ENCODE peak calls at places on chromosomes 12 and 14, in six cellular contexts. One of them, this sample, is unnamed.
A peak's percentile ranks its signal among the peaks of the same experiment; 100 is the strongest.

GRCh38 chr14:85332401-85332800 is 197.5 kb upstream of the FLRT2 start:
- DNase-seq in sigmoid colon: no peak
- DNase-seq in fibroblast of lung: no peak
- DNase-seq in thoracic aorta: no peak
- DNase-seq in lower lobe of right lung: no peak
- DNase-seq in endothelial cell: no peak
- DNase-seq in this sample: no peak

GRCh38 chr12:13376627-13377373 is 180.3 kb downstream of the EMP1 start:
- DNase-seq in endothelial cell: no peak
- DNase-seq in thoracic aorta: no peak
- DNase-seq in sigmoid colon: no peak
- DNase-seq in fibroblast of lung: no peak
- DNase-seq in lower lobe of right lung: no peak
- DNase-seq in this sample: no peak

GRCh38 chr12:68469136-68469535 is 137.0 kb upstream of the MDM1 start:
- DNase-seq in endothelial cell: no peak
- DNase-seq in thoracic aorta: no peak
- DNase-seq in sigmoid colon: no peak
- DNase-seq in lower lobe of right lung: no peak
- DNase-seq in fibroblast of lung: no peak
- DNase-seq in this sample: no peak

GRCh38 chr12:41277019-41277770 is 89.1 kb downstream of the PDZRN4 start:
- DNase-seq in endothelial cell: peak; percentile 22
- DNase-seq in sigmoid colon: no peak
- DNase-seq in fibroblast of lung: peak; percentile 39
- DNase-seq in thoracic aorta: no peak
- DNase-seq in lower lobe of right lung: no peak
- DNase-seq in this sample: no peak

GRCh38 chr14:63155511-63156189 is 48.6 kb upstream of the RHOJ start:
- DNase-seq in sigmoid colon: no peak
- DNase-seq in thoracic aorta: no peak
- DNase-seq in endothelial cell: no peak
- DNase-seq in fibroblast of lung: peak; percentile 87
- DNase-seq in lower lobe of right lung: no peak
- DNase-seq in this sample: no peak

GRCh38 chr12:68794653-68795253 is 13.2 kb upstream of the MDM2 start:
- DNase-seq in sigmoid colon: no peak
- DNase-seq in lower lobe of right lung: no peak
- DNase-seq in fibroblast of lung: peak; percentile 79
- DNase-seq in endothelial cell: no peak
- DNase-seq in thoracic aorta: no peak
- DNase-seq in this sample: no peak

GRCh38 chr12:52566847-52567291 is 6.8 kb downstream of the KRT74 start:
- DNase-seq in lower lobe of right lung: no peak
- DNase-seq in thoracic aorta: no peak
- DNase-seq in sigmoid colon: no peak
- DNase-seq in endothelial cell: no peak
- DNase-seq in fibroblast of lung: no peak
- DNase-seq in this sample: no peak

GRCh38 chr14:34843011-34843554 is 32.1 kb downstream of the BAZ1A start:
- DNase-seq in thoracic aorta: no peak
- DNase-seq in sigmoid colon: no peak
- DNase-seq in lower lobe of right lung: no peak
- DNase-seq in endothelial cell: no peak
- DNase-seq in fibroblast of lung: peak; percentile 80
- DNase-seq in this sample: no peak

GRCh38 chr12:87982208-87982607 is 47.0 kb downstream of the C12orf50 start:
- DNase-seq in fibroblast of lung: peak; percentile 70
- DNase-seq in lower lobe of right lung: no peak
- DNase-seq in sigmoid colon: no peak
- DNase-seq in thoracic aorta: no peak
- DNase-seq in endothelial cell: no peak
- DNase-seq in this sample: no peak

GRCh38 chr14:50085570-50086315 is 30.6 kb downstream of the VCPKMT start:
- DNase-seq in endothelial cell: no peak
- DNase-seq in lower lobe of right lung: no peak
- DNase-seq in fibroblast of lung: peak; percentile 78
- DNase-seq in thoracic aorta: no peak
- DNase-seq in sigmoid colon: no peak
- DNase-seq in this sample: no peak

GRCh38 chr12:101670007-101670671 is 27.3 kb upstream of the CHPT1 start:
- DNase-seq in thoracic aorta: no peak
- DNase-seq in endothelial cell: peak; percentile 42
- DNase-seq in sigmoid colon: no peak
- DNase-seq in lower lobe of right lung: no peak
- DNase-seq in fibroblast of lung: peak; percentile 27
- DNase-seq in this sample: no peak

GRCh38 chr14:79861111-79861510 is 350.2 kb downstream of the DIO2 start:
- DNase-seq in lower lobe of right lung: no peak
- DNase-seq in endothelial cell: peak; percentile 9
- DNase-seq in sigmoid colon: no peak
- DNase-seq in fibroblast of lung: no peak
- DNase-seq in thoracic aorta: no peak
- DNase-seq in this sample: no peak

GRCh38 chr14:69101331-69101826 is 51.5 kb downstream of the DCAF5 start:
- DNase-seq in thoracic aorta: no peak
- DNase-seq in endothelial cell: no peak
- DNase-seq in lower lobe of right lung: no peak
- DNase-seq in sigmoid colon: no peak
- DNase-seq in fibroblast of lung: peak; percentile 87
- DNase-seq in this sample: no peak

GRCh38 chr12:116400671-116401357 is 123.3 kb upstream of the MED13L start:
- DNase-seq in thoracic aorta: no peak
- DNase-seq in lower lobe of right lung: no peak
- DNase-seq in fibroblast of lung: no peak
- DNase-seq in sigmoid colon: no peak
- DNase-seq in endothelial cell: no peak
- DNase-seq in this sample: no peak

GRCh38 chr12:15534870-15535269 is 212.6 kb downstream of the PTPRO start:
- DNase-seq in thoracic aorta: no peak
- DNase-seq in lower lobe of right lung: no peak
- DNase-seq in endothelial cell: no peak
- DNase-seq in fibroblast of lung: no peak
- DNase-seq in sigmoid colon: no peak
- DNase-seq in this sample: no peak

GRCh38 chr12:49529409-49529808 is 9.4 kb upstream of the KCNH3 start:
- DNase-seq in thoracic aorta: no peak
- DNase-seq in endothelial cell: no peak
- DNase-seq in sigmoid colon: no peak
- DNase-seq in fibroblast of lung: no peak
- DNase-seq in lower lobe of right lung: no peak
- DNase-seq in this sample: no peak

GRCh38 chr12:128510527-128510926 is 243.6 kb downstream of the TMEM132C start:
- DNase-seq in thoracic aorta: no peak
- DNase-seq in fibroblast of lung: no peak
- DNase-seq in sigmoid colon: no peak
- DNase-seq in lower lobe of right lung: no peak
- DNase-seq in endothelial cell: no peak
- DNase-seq in this sample: no peak

GRCh38 chr14:96461950-96462798 is 40.0 kb upstream of the PAPOLA start:
- DNase-seq in sigmoid colon: no peak
- DNase-seq in lower lobe of right lung: no peak
- DNase-seq in fibroblast of lung: no peak
- DNase-seq in thoracic aorta: no peak
- DNase-seq in endothelial cell: no peak
- DNase-seq in this sample: peak; percentile 12

GRCh38 chr14:105074601-105075053 is 9.4 kb upstream of the GPR132 start:
- DNase-seq in fibroblast of lung: no peak
- DNase-seq in sigmoid colon: no peak
- DNase-seq in lower lobe of right lung: no peak
- DNase-seq in thoracic aorta: no peak
- DNase-seq in endothelial cell: no peak
- DNase-seq in this sample: peak; percentile 78

GRCh38 chr14:101845896-101846295 is 84.4 kb downstream of the PPP2R5C start:
- DNase-seq in thoracic aorta: no peak
- DNase-seq in lower lobe of right lung: no peak
- DNase-seq in fibroblast of lung: no peak
- DNase-seq in sigmoid colon: no peak
- DNase-seq in endothelial cell: no peak
- DNase-seq in this sample: no peak

GRCh38 chr12:108565976-108566375 is 3.6 kb downstream of the ISCU start:
- DNase-seq in lower lobe of right lung: peak; percentile 80
- DNase-seq in sigmoid colon: peak; percentile 89
- DNase-seq in thoracic aorta: no peak
- DNase-seq in fibroblast of lung: peak; percentile 68
- DNase-seq in endothelial cell: no peak
- DNase-seq in this sample: no peak

GRCh38 chr12:115574831-115575230 is 702.7 kb downstream of the MED13L start:
- DNase-seq in thoracic aorta: no peak
- DNase-seq in endothelial cell: no peak
- DNase-seq in lower lobe of right lung: no peak
- DNase-seq in fibroblast of lung: no peak
- DNase-seq in sigmoid colon: no peak
- DNase-seq in this sample: no peak

GRCh38 chr14:100103261-100104005 is 38.2 kb downstream of the EVL start:
- DNase-seq in endothelial cell: no peak
- DNase-seq in fibroblast of lung: no peak
- DNase-seq in sigmoid colon: peak; percentile 65
- DNase-seq in thoracic aorta: no peak
- DNase-seq in lower lobe of right lung: no peak
- DNase-seq in this sample: no peak

GRCh38 chr12:106919910-106920544 is 35.7 kb upstream of the TMEM263 start:
- DNase-seq in fibroblast of lung: peak; percentile 31
- DNase-seq in lower lobe of right lung: no peak
- DNase-seq in endothelial cell: peak; percentile 20
- DNase-seq in thoracic aorta: no peak
- DNase-seq in sigmoid colon: no peak
- DNase-seq in this sample: no peak

GRCh38 chr14:74572829-74573360 is 39.1 kb downstream of the LTBP2 start:
- DNase-seq in lower lobe of right lung: no peak
- DNase-seq in thoracic aorta: no peak
- DNase-seq in fibroblast of lung: peak; percentile 75
- DNase-seq in sigmoid colon: no peak
- DNase-seq in endothelial cell: no peak
- DNase-seq in this sample: no peak

GRCh38 chr14:74574706-74575105 is 37.3 kb downstream of the LTBP2 start:
- DNase-seq in endothelial cell: no peak
- DNase-seq in fibroblast of lung: no peak
- DNase-seq in thoracic aorta: no peak
- DNase-seq in lower lobe of right lung: no peak
- DNase-seq in sigmoid colon: peak; percentile 60
- DNase-seq in this sample: no peak

GRCh38 chr14:74571901-74572828 is 39.9 kb downstream of the LTBP2 start:
- DNase-seq in sigmoid colon: no peak
- DNase-seq in lower lobe of right lung: no peak
- DNase-seq in fibroblast of lung: peak; percentile 100
- DNase-seq in thoracic aorta: no peak
- DNase-seq in endothelial cell: no peak
- DNase-seq in this sample: no peak

GRCh38 chr14:74574092-74574438 is 38.0 kb downstream of the LTBP2 start:
- DNase-seq in fibroblast of lung: peak; percentile 80
- DNase-seq in endothelial cell: no peak
- DNase-seq in lower lobe of right lung: peak; percentile 2
- DNase-seq in thoracic aorta: no peak
- DNase-seq in sigmoid colon: no peak
- DNase-seq in this sample: no peak

DNA sequence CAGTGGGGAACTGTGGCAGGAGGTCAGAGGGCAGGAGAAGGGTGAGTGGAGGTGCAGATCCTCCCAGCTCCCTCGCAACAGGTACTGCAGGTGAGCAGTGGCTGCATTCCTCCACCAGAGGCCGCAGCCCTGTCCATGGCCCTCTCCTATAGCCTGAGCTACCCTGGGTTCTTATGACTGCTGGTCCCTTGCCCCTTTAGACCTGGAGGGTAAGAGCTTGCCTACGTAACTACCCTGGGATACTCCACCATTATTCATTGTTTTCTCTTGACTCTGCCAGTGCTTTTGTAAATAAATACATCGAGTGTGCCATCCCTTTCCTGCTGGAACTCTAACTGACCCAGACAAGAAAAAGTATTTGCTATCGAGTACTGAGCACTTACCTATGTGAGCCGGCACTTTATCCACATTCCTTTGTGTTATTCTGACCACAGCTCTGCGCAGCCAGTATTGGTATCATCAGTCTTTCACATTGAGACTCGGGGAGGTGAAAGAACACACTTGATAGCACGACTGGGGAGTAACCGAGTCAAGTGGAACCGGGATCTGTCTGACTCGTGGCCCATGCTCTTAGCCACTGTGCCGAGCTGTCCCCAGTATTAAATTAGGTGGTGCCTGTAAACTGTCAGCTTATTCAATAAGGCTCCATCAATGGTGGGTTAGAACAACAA is 38.5 kb downstream of the LTBP2 start:
- DNase-seq in lower lobe of right lung: peak; percentile 12
- DNase-seq in endothelial cell: no peak
- DNase-seq in sigmoid colon: no peak
- DNase-seq in fibroblast of lung: peak; percentile 85
- DNase-seq in thoracic aorta: no peak
- DNase-seq in this sample: no peak
- TF ChIP-seq CTCF in lower lobe of right lung: no peak
- TF ChIP-seq CTCF in endothelial cell: peak; percentile 25
- TF ChIP-seq CTCF in sigmoid colon: no peak
- TF ChIP-seq CTCF in fibroblast of lung: no peak
- TF ChIP-seq CTCF in thoracic aorta: no peak
- TF ChIP-seq CTCF in this sample: no peak

GRCh38 chr12:79420146-79420618 is 270.6 kb downstream of the PAWR start:
- DNase-seq in fibroblast of lung: peak; percentile 98
- DNase-seq in endothelial cell: no peak
- DNase-seq in lower lobe of right lung: no peak
- DNase-seq in thoracic aorta: no peak
- DNase-seq in sigmoid colon: no peak
- DNase-seq in this sample: no peak
- TF ChIP-seq CTCF in fibroblast of lung: peak; percentile 55
- TF ChIP-seq CTCF in endothelial cell: peak; percentile 33
- TF ChIP-seq CTCF in lower lobe of right lung: peak; percentile 40
- TF ChIP-seq CTCF in thoracic aorta: peak; percentile 55
- TF ChIP-seq CTCF in sigmoid colon: no peak
- TF ChIP-seq CTCF in this sample: peak; percentile 33

DNA sequence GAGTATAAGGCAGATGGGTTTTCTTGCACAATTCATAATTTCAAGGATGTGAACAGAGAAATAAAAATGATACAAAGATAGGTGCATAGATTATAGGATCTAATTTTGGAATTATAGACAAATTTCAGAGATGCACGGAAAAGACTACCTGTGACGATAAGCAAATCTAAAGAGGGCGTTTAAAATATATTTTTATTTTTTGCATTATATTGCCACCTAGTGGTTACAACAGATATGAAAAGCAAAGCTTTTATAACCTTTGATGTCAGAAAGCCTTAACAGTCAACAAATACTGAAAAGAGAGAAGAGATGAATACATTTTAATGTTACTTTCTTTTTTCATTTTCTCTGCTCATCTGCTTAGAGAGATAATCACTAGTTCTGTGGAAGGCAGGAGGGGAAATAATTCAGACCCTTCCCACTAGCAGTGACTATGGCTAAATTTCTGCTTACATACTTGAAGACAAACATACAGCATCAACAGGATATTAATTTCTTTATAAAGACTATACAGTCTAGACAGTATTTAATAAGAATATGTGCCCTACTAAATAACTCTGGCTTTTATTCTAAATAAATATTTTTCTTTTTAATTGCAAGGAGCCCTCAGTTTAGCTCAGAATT is 46.3 kb downstream of the NTS start:
- DNase-seq in endothelial cell: no peak
- DNase-seq in sigmoid colon: no peak
- DNase-seq in lower lobe of right lung: no peak
- DNase-seq in thoracic aorta: no peak
- DNase-seq in fibroblast of lung: peak; percentile 2
- DNase-seq in this sample: no peak
- TF ChIP-seq CTCF in endothelial cell: peak; percentile 94
- TF ChIP-seq CTCF in sigmoid colon: no peak
- TF ChIP-seq CTCF in lower lobe of right lung: peak; percentile 66
- TF ChIP-seq CTCF in thoracic aorta: peak; percentile 70
- TF ChIP-seq CTCF in fibroblast of lung: peak; percentile 46
- TF ChIP-seq CTCF in this sample: peak; percentile 26

GRCh38 chr14:54001189-54001878 is 44.7 kb upstream of the BMP4 start:
- DNase-seq in thoracic aorta: no peak
- DNase-seq in sigmoid colon: no peak
- DNase-seq in endothelial cell: no peak
- DNase-seq in lower lobe of right lung: no peak
- DNase-seq in fibroblast of lung: peak; percentile 55
- DNase-seq in this sample: no peak
- TF ChIP-seq CTCF in thoracic aorta: no peak
- TF ChIP-seq CTCF in sigmoid colon: no peak
- TF ChIP-seq CTCF in endothelial cell: no peak
- TF ChIP-seq CTCF in lower lobe of right lung: no peak
- TF ChIP-seq CTCF in fibroblast of lung: no peak
- TF ChIP-seq CTCF in this sample: no peak